ENCODE peak calls at places on chromosomes 6 and 20, in four cellular contexts. Q, A, I and D are unnamed samples.

GRCh38 chr20:53826597-53827291 is 233.1 kb upstream of the ZNF217 start:
- DNase-seq in Q (no peak), A (peak; percentile 26), I (no peak), D (peak; percentile 22)

GRCh38 chr6:1593286-1593957 is 16.3 kb upstream of the FOXC1 start:
- DNase-seq in Q (no peak), A (no peak), I (no peak), D (no peak)

GRCh38 chr6:170134077-170135040 is 156.5 kb downstream of the DLL1 start:
- DNase-seq in Q (no peak), A (no peak), I (peak; percentile 64), D (peak; percentile 34)

GRCh38 chr6:158174024-158174423 is 5.9 kb downstream of the GTF2H5 start:
- DNase-seq in Q (no peak), A (no peak), I (no peak), D (no peak)

GRCh38 chr6:939526-940252 is 246.8 kb upstream of the EXOC2 start:
- DNase-seq in Q (no peak), A (no peak), I (no peak), D (no peak)

GRCh38 chr6:15255481-15256414 is 9.9 kb downstream of the JARID2 start:
- DNase-seq in Q (no peak), A (no peak), I (peak; percentile 38), D (no peak)

GRCh38 chr20:35129647-35130069 is 17.5 kb downstream of the EDEM2 start:
- DNase-seq in Q (no peak), A (peak; percentile 49), I (no peak), D (no peak)

GRCh38 chr6:32436995-32437836 is 2.5 kb upstream of the HLA-DRA start:
- DNase-seq in Q (no peak), A (peak; percentile 45), I (no peak), D (no peak)

GRCh38 chr20:10449270-10449669 is 14.2 kb downstream of the SLX4IP start:
- DNase-seq in Q (no peak), A (no peak), I (no peak), D (no peak)

GRCh38 chr6:89289710-89290109 is 25.4 kb downstream of the GABRR2 start:
- DNase-seq in Q (no peak), A (no peak), I (no peak), D (no peak)

GRCh38 chr6:3546121-3546520 is 89.3 kb upstream of the SLC22A23 start:
- DNase-seq in Q (no peak), A (no peak), I (no peak), D (no peak)

DNA sequence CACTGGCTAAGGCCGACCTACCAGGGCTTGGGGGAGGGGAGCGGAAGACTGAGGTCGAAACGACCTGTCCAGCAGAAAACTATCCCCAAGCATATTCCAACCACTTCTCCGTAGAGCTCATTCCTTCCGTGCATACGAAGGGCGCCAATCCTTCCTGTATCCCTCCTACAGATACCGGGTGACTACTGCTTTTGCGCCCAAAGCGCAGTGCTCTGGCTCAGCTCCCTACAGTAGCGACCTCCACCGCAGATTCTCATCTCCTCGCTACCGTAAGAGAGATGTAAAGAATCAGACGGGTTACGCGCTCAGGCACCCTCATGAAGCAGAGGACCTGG is 666 bp upstream of the NNAT start:
- DNase-seq in Q (no peak), A (no peak), I (no peak), D (no peak)
- H4K20me1 ChIP-seq in Q (no peaks in the 10 kb centered on the region), A (peaks cover 24% of the 10 kb centered on the region), I (peaks cover 61% of the 10 kb centered on the region), D (peaks cover 73% of the 10 kb centered on the region)

GRCh38 chr20:12673352-12673751 is 335.4 kb upstream of the SPTLC3 start:
- DNase-seq in Q (no peak), A (no peak), I (no peak), D (no peak)
- H4K20me1 ChIP-seq in Q (no peaks in the 10 kb centered on the region), A (no peaks in the 10 kb centered on the region), I (no peaks in the 10 kb centered on the region), D (no peaks in the 10 kb centered on the region)

GRCh38 chr20:513429-513828 is 30.2 kb downstream of the CSNK2A1 start:
- DNase-seq in Q (no peak), A (peak; percentile 55), I (no peak), D (no peak)
- H4K20me1 ChIP-seq in Q (peaks cover 32% of the 10 kb centered on the region), A (peaks cover 60% of the 10 kb centered on the region), I (peaks cover 100% of the 10 kb centered on the region), D (peaks cover 97% of the 10 kb centered on the region)

GRCh38 chr20:47600967-47601547 is 99.4 kb downstream of the NCOA3 start:
- DNase-seq in Q (no peak), A (no peak), I (no peak), D (no peak)
- H4K20me1 ChIP-seq in Q (no peaks in the 10 kb centered on the region), A (no peaks in the 10 kb centered on the region), I (peaks cover 8% of the 10 kb centered on the region), D (no peaks in the 10 kb centered on the region)

GRCh38 chr20:5147193-5147592 is 20.4 kb downstream of the CDS2 start:
- DNase-seq in Q (no peak), A (no peak), I (no peak), D (no peak)
- H4K20me1 ChIP-seq in Q (peaks cover 6% of the 10 kb centered on the region), A (peaks cover 3% of the 10 kb centered on the region), I (peaks cover 51% of the 10 kb centered on the region), D (no peaks in the 10 kb centered on the region)

GRCh38 chr6:63672582-63673129 is 37.1 kb downstream of the PHF3 start:
- DNase-seq in Q (no peak), A (no peak), I (no peak), D (no peak)

GRCh38 chr6:63675138-63675537 is 39.5 kb downstream of the PHF3 start:
- DNase-seq in Q (no peak), A (no peak), I (no peak), D (no peak)

GRCh38 chr6:63673692-63674091 is 38.1 kb downstream of the PHF3 start:
- DNase-seq in Q (no peak), A (no peak), I (no peak), D (no peak)

GRCh38 chr6:63676412-63677114 is 41.0 kb downstream of the PHF3 start:
- DNase-seq in Q (no peak), A (peak; percentile 18), I (no peak), D (no peak)

DNA sequence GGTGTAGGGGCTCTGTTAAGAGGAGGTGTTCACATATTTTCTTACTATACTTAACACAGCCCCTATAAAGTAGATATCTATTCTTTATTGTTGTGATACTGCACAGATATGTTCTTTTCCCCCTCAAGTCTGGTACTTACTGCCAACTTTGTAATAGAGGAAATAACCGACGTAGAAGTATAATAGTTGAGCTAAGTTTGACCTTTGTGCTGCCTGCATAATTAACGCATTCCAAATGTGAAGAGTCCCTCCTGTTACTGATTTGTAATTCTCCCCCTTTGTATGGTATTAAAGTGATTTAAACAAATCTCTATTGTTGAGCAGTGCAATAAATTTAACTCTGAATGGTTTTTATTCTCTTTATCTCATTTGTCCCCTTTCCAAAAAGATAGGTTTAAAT is 39.0 kb downstream of the PHF3 start:
- DNase-seq in Q (no peak), A (no peak), I (no peak), D (no peak)
- H4K20me1 ChIP-seq in Q (peaks cover 7% of the 10 kb centered on the region), A (peaks cover 18% of the 10 kb centered on the region), I (peaks cover 66% of the 10 kb centered on the region), D (peaks cover 67% of the 10 kb centered on the region)

GRCh38 chr20:49287555-49288249 is 9.8 kb upstream of the ZNFX1 start:
- DNase-seq in Q (no peak), A (peak; percentile 68), I (no peak), D (no peak)
- H4K20me1 ChIP-seq in Q (peaks cover 71% of the 10 kb centered on the region), A (peaks cover 50% of the 10 kb centered on the region), I (peaks cover 91% of the 10 kb centered on the region), D (peaks cover 70% of the 10 kb centered on the region)

DNA sequence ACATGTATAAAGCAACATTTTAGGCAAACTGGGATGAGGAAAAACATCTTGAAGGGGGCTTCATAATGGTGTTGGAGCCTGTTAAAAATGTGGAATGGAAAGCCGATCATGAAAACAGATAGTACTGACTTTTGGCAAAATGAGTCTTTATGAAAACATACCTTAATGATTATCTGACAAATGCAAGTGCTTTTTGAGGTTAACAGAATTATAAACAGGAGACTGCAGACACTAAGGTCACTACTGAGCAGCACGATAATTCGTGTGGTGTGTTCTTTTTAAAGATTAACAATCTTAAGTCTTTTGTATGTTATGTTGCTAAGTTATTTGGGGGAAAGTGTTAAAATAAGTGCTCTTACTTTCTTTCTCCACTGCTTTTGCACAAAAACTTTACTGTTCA is 73.0 kb downstream of the CDYL start:
- DNase-seq in Q (no peak), A (no peak), I (no peak), D (no peak)
- H4K20me1 ChIP-seq in Q (peaks cover 37% of the 10 kb centered on the region), A (peaks cover 33% of the 10 kb centered on the region), I (peaks cover 76% of the 10 kb centered on the region), D (peaks cover 28% of the 10 kb centered on the region)

DNA sequence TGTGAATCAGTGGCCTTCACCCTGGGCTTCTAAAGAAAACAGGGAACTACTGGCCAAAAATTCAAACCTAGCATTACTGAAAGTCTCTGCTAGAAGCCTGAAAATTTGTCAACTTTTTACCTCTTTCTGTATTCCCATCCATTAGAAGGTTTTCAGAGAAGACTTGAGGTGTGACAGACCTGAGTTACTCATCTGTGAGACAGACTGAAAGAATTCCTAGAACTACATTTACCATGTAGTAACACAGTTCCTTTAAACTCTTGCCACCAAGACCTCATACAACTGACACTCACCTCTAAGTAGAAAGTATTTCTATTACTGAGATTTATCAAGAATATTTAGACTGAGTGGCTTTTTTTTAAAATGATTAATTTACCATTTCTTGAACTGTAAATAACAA is 4.5 kb downstream of the DPM1 start:
- DNase-seq in Q (no peak), A (no peak), I (no peak), D (no peak)
- H4K20me1 ChIP-seq in Q (peaks cover 20% of the 10 kb centered on the region), A (no peaks in the 10 kb centered on the region), I (peaks cover 64% of the 10 kb centered on the region), D (peaks cover 43% of the 10 kb centered on the region)